ENCODE peak calls at places on chromosomes 1 and 21, in four cellular contexts. One of them, this sample, is unnamed.

GRCh38 chr1:233081686-233082085 is 131.3 kb downstream of the NTPCR start:
- DNase-seq in AG04450: no peak
- DNase-seq in activated CD8-positive, alpha-beta T cell treated with anti-CD3 and anti-CD28 coated beads for 36 hours: no peak
- DNase-seq in AG09309: no peak
- DNase-seq in this sample: no peak

GRCh38 chr1:192703283-192704206 is 67.6 kb downstream of the RGS13 start:
- DNase-seq in AG04450: no peak
- DNase-seq in activated CD8-positive, alpha-beta T cell treated with anti-CD3 and anti-CD28 coated beads for 36 hours: no peak
- DNase-seq in AG09309: no peak
- DNase-seq in this sample: peak; percentile 11

GRCh38 chr1:182309631-182310351 is 81.8 kb downstream of the GLUL start:
- DNase-seq in AG04450: no peak
- DNase-seq in activated CD8-positive, alpha-beta T cell treated with anti-CD3 and anti-CD28 coated beads for 36 hours: no peak
- DNase-seq in AG09309: no peak
- DNase-seq in this sample: no peak

GRCh38 chr21:33386222-33386784 is 16.9 kb upstream of the IFNGR2 start:
- DNase-seq in AG04450: no peak
- DNase-seq in activated CD8-positive, alpha-beta T cell treated with anti-CD3 and anti-CD28 coated beads for 36 hours: no peak
- DNase-seq in AG09309: no peak
- DNase-seq in this sample: no peak

GRCh38 chr1:216983823-216984222 is 260.6 kb upstream of the ESRRG start:
- DNase-seq in AG04450: no peak
- DNase-seq in activated CD8-positive, alpha-beta T cell treated with anti-CD3 and anti-CD28 coated beads for 36 hours: no peak
- DNase-seq in AG09309: no peak
- DNase-seq in this sample: no peak

GRCh38 chr1:64955093-64956066 is 11.0 kb downstream of the JAK1 start:
- DNase-seq in AG04450: no peak
- DNase-seq in activated CD8-positive, alpha-beta T cell treated with anti-CD3 and anti-CD28 coated beads for 36 hours: no peak
- DNase-seq in AG09309: no peak
- DNase-seq in this sample: no peak

GRCh38 chr1:225410036-225410435 is 17.8 kb downstream of the LBR start:
- DNase-seq in AG04450: no peak
- DNase-seq in activated CD8-positive, alpha-beta T cell treated with anti-CD3 and anti-CD28 coated beads for 36 hours: no peak
- DNase-seq in AG09309: no peak
- DNase-seq in this sample: no peak

GRCh38 chr1:31792116-31792515 is 23.7 kb downstream of the SPOCD1 start:
- DNase-seq in AG04450: no peak
- DNase-seq in activated CD8-positive, alpha-beta T cell treated with anti-CD3 and anti-CD28 coated beads for 36 hours: no peak
- DNase-seq in AG09309: no peak
- DNase-seq in this sample: no peak

DNA sequence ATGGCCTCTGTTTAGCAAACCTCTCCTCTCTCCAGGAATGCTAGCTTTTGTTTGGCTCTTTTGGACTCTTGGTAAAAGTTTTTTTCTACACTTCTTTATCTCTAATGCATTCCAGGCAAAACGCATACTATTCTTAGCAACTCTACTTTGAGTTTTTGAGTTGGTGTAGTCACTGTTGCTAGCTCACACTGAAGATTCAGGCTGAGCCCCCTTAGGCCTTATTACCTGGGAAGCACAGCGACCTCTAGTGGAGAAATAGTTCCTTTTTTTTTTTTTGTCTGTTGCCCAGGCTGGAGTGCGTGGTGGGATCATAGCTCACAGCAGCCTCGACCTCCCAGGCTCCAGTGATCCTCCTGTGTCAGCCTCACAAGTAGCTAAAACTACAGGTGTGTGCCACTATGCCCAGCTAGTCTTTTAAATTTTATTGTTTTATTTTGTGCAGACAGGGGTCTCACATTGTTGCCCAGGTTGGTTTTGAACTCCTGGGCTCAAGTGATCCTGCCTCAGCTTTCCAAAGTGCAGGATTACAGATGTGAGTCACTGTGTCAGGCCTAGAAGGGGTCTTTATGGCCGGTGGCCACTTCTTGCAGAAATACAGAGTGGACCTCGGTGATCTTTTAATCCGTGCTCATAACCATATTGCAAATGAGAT is 61.6 kb downstream of the CASQ2 start:
- DNase-seq in AG04450: peak; percentile 26
- DNase-seq in activated CD8-positive, alpha-beta T cell treated with anti-CD3 and anti-CD28 coated beads for 36 hours: peak; percentile 10
- DNase-seq in AG09309: peak; percentile 25
- DNase-seq in this sample: peak; percentile 51
- TF ChIP-seq CTCF in AG04450: peak; percentile 74
- TF ChIP-seq CTCF in activated CD8-positive, alpha-beta T cell treated with anti-CD3 and anti-CD28 coated beads for 36 hours: peak; percentile 80
- TF ChIP-seq CTCF in AG09309: peak; percentile 69
- TF ChIP-seq CTCF in this sample: peak; percentile 59

GRCh38 chr1:206839857-206840256 is 25.6 kb upstream of the IL20 start:
- DNase-seq in AG04450: peak; percentile 79
- DNase-seq in activated CD8-positive, alpha-beta T cell treated with anti-CD3 and anti-CD28 coated beads for 36 hours: no peak
- DNase-seq in AG09309: peak; percentile 56
- DNase-seq in this sample: no peak
- TF ChIP-seq CTCF in AG04450: no peak
- TF ChIP-seq CTCF in activated CD8-positive, alpha-beta T cell treated with anti-CD3 and anti-CD28 coated beads for 36 hours: no peak
- TF ChIP-seq CTCF in AG09309: no peak
- TF ChIP-seq CTCF in this sample: no peak

DNA sequence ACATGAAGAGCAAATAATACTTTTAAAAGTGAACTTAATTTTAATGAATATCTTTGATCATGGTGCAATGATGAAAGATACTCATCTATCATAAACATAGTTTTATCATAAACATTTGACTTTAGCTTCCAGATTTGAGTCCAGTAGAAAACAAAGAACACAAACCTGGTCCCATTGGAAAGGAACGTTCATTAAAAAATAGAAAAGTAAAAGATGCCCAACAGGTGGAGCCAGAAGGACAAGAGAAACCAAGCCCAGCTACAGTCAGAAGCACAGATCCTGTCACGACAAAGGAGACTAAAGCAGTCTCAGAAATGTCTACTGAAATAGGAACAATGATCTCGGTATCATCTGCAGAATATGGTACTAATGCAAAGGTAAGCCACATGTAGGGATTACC is 55.6 kb upstream of the MYOCOS start:
- DNase-seq in AG04450: no peak
- DNase-seq in activated CD8-positive, alpha-beta T cell treated with anti-CD3 and anti-CD28 coated beads for 36 hours: no peak
- DNase-seq in AG09309: no peak
- DNase-seq in this sample: no peak
- TF ChIP-seq CTCF in AG04450: peak; percentile 13
- TF ChIP-seq CTCF in activated CD8-positive, alpha-beta T cell treated with anti-CD3 and anti-CD28 coated beads for 36 hours: no peak
- TF ChIP-seq CTCF in AG09309: peak; percentile 25
- TF ChIP-seq CTCF in this sample: no peak

GRCh38 chr1:46530311-46530710 is 21.1 kb downstream of the KNCN start:
- DNase-seq in AG04450: no peak
- DNase-seq in activated CD8-positive, alpha-beta T cell treated with anti-CD3 and anti-CD28 coated beads for 36 hours: peak; percentile 16
- DNase-seq in AG09309: no peak
- DNase-seq in this sample: no peak

GRCh38 chr1:46533179-46533864 is 18.1 kb downstream of the KNCN start:
- DNase-seq in AG04450: no peak
- DNase-seq in activated CD8-positive, alpha-beta T cell treated with anti-CD3 and anti-CD28 coated beads for 36 hours: peak; percentile 53
- DNase-seq in AG09309: no peak
- DNase-seq in this sample: no peak

GRCh38 chr1:46532095-46532494 is 19.4 kb downstream of the KNCN start:
- DNase-seq in AG04450: no peak
- DNase-seq in activated CD8-positive, alpha-beta T cell treated with anti-CD3 and anti-CD28 coated beads for 36 hours: peak; percentile 58
- DNase-seq in AG09309: no peak
- DNase-seq in this sample: no peak

GRCh38 chr1:46530791-46531409 is 20.5 kb downstream of the KNCN start:
- DNase-seq in AG04450: no peak
- DNase-seq in activated CD8-positive, alpha-beta T cell treated with anti-CD3 and anti-CD28 coated beads for 36 hours: no peak
- DNase-seq in AG09309: no peak
- DNase-seq in this sample: no peak

GRCh38 chr1:46532498-46533178 is 18.8 kb downstream of the KNCN start:
- DNase-seq in AG04450: no peak
- DNase-seq in activated CD8-positive, alpha-beta T cell treated with anti-CD3 and anti-CD28 coated beads for 36 hours: peak; percentile 80
- DNase-seq in AG09309: no peak
- DNase-seq in this sample: peak; percentile 76
- TF ChIP-seq CTCF in AG04450: peak; percentile 71
- TF ChIP-seq CTCF in activated CD8-positive, alpha-beta T cell treated with anti-CD3 and anti-CD28 coated beads for 36 hours: peak; percentile 71
- TF ChIP-seq CTCF in AG09309: peak; percentile 75
- TF ChIP-seq CTCF in this sample: peak; percentile 67

GRCh38 chr1:28530456-28530855 is 22.4 kb upstream of the TRNAU1AP start:
- DNase-seq in AG04450: no peak
- DNase-seq in activated CD8-positive, alpha-beta T cell treated with anti-CD3 and anti-CD28 coated beads for 36 hours: no peak
- DNase-seq in AG09309: no peak
- DNase-seq in this sample: no peak

GRCh38 chr1:28521502-28522164 is 15.8 kb downstream of the RCC1 start:
- DNase-seq in AG04450: no peak
- DNase-seq in activated CD8-positive, alpha-beta T cell treated with anti-CD3 and anti-CD28 coated beads for 36 hours: no peak
- DNase-seq in AG09309: no peak
- DNase-seq in this sample: no peak

DNA sequence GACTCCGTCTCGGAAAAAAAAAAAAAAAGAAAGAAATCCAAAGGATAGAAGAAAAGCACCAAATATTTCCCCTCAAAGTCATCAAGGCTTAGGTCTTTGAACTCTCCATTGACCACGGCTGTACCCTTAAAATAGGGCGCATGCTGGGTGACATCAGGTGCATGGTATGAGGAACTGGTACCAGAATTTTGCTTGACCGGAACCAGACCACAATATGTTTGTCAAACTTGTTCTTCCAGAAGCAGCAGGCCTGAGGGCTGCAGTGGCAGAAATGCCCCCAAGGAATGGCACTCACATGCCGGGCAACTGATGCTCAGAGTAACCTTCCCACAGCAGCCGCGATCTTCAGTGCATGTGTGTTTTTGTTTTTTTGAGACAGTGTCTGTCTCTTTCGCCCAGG is 21.0 kb downstream of the RCC1 start:
- DNase-seq in AG04450: no peak
- DNase-seq in activated CD8-positive, alpha-beta T cell treated with anti-CD3 and anti-CD28 coated beads for 36 hours: no peak
- DNase-seq in AG09309: no peak
- DNase-seq in this sample: no peak
- TF ChIP-seq CTCF in AG04450: no peak
- TF ChIP-seq CTCF in activated CD8-positive, alpha-beta T cell treated with anti-CD3 and anti-CD28 coated beads for 36 hours: no peak
- TF ChIP-seq CTCF in AG09309: no peak
- TF ChIP-seq CTCF in this sample: no peak

DNA sequence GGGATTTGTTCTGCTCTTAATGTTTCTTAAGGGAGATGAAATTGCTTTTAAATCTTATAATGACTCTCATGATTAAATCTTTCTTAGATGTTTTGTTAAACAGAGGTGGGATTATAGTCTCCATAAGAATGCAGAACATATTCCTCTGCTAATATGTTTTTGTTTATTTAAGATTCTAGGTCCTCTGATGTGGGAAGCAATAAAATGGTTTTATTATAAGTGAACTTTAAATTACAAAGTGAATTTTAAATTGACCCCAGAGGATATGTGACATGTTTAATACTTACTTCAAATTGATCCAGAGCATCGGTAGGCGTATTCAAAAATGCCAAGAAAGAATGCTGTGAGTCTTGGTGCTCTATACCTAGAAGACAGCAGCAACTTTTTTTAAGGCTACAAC is 129.4 kb downstream of the COQ8A start:
- DNase-seq in AG04450: no peak
- DNase-seq in activated CD8-positive, alpha-beta T cell treated with anti-CD3 and anti-CD28 coated beads for 36 hours: no peak
- DNase-seq in AG09309: no peak
- DNase-seq in this sample: no peak
- TF ChIP-seq CTCF in AG04450: no peak
- TF ChIP-seq CTCF in activated CD8-positive, alpha-beta T cell treated with anti-CD3 and anti-CD28 coated beads for 36 hours: no peak
- TF ChIP-seq CTCF in AG09309: no peak
- TF ChIP-seq CTCF in this sample: no peak

DNA sequence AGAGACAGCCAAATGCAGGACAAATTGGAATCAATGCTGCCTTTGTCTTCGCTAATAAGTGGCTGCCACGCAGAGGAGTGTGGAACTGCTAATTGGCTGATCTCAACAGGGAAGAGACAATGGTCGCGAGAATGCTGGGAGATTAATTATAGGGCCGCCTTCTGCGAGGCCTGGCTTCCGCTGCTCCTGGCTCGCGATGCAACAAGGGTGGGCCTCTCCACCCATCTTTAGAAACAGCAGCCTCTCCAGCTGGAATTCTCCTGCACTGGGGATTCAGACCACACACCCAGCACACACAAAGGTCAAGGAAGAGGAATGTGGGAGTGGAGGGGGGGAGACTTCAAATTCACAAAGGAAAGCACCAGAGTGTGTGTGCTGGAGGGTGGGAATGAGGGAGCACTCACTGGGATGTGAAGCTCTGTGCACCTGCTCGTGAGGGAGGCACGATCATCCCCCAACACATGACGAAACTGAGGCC is 200.7 kb upstream of the GRIK3 start:
- DNase-seq in AG04450: no peak
- DNase-seq in activated CD8-positive, alpha-beta T cell treated with anti-CD3 and anti-CD28 coated beads for 36 hours: no peak
- DNase-seq in AG09309: no peak
- DNase-seq in this sample: no peak
- TF ChIP-seq CTCF in AG04450: no peak
- TF ChIP-seq CTCF in activated CD8-positive, alpha-beta T cell treated with anti-CD3 and anti-CD28 coated beads for 36 hours: no peak
- TF ChIP-seq CTCF in AG09309: no peak
- TF ChIP-seq CTCF in this sample: no peak

GRCh38 chr1:17440074-17440826 is 773 bp upstream of the RCC2 start:
- DNase-seq in AG04450: no peak
- DNase-seq in activated CD8-positive, alpha-beta T cell treated with anti-CD3 and anti-CD28 coated beads for 36 hours: no peak
- DNase-seq in AG09309: no peak
- DNase-seq in this sample: no peak
- TF ChIP-seq CTCF in AG04450: no peak
- TF ChIP-seq CTCF in activated CD8-positive, alpha-beta T cell treated with anti-CD3 and anti-CD28 coated beads for 36 hours: no peak
- TF ChIP-seq CTCF in AG09309: no peak
- TF ChIP-seq CTCF in this sample: no peak